ENCODE peak calls at places on chromosome 22, in four cellular contexts. X is A549, B is psoas muscle, D is fibroblast of lung. A is an unnamed sample.

GRCh38 chr22:42680648-42681047 is 31.5 kb upstream of the CYB5R3 start:
- DNase-seq in X (peak; percentile 64), B (peak; percentile 50), D (peak; percentile 94), A (no peak)

GRCh38 chr22:22168190-22168940 is 76.2 kb upstream of the VPREB1 start:
- DNase-seq in X (peak; percentile 11), B (no peak), D (peak; percentile 37), A (no peak)

GRCh38 chr22:36350751-36351594 is 36.8 kb downstream of the MYH9 start:
- DNase-seq in X (peak; percentile 66), B (no peak), D (peak; percentile 86), A (no peak)

GRCh38 chr22:41915035-41915782 is at the start of gene SHISA8:
- DNase-seq in X (no peak), B (peak; percentile 56), D (peak; percentile 39), A (peak; percentile 39)

GRCh38 chr22:30606455-30607299 is at the start of gene TCN2:
- DNase-seq in X (peak; percentile 69), B (peak; percentile 66), D (peak; percentile 85), A (no peak)

GRCh38 chr22:22061085-22062077 is 78.8 kb upstream of the TOP3B start:
- DNase-seq in X (peak; percentile 6), B (peak; percentile 30), D (no peak), A (no peak)

GRCh38 chr22:38735465-38736256 is 20.1 kb downstream of the SUN2 start:
- DNase-seq in X (no peak), B (no peak), D (no peak), A (no peak)

GRCh38 chr22:40265783-40266182 is 80.5 kb upstream of the ADSL start:
- DNase-seq in X (no peak), B (no peak), D (no peak), A (no peak)

GRCh38 chr22:22486132-22486899 is 22.2 kb downstream of the ZNF280B start:
- DNase-seq in X (no peak), B (no peak), D (no peak), A (no peak)

GRCh38 chr22:47515384-47516125 is 753.1 kb downstream of the TBC1D22A start:
- DNase-seq in X (no peak), B (no peak), D (no peak), A (no peak)

GRCh38 chr22:37267128-37267587 is 15.2 kb upstream of the CYTH4 start:
- DNase-seq in X (peak; percentile 26), B (no peak), D (no peak), A (peak; percentile 74)

GRCh38 chr22:44917372-44918165 is 92.2 kb downstream of the PHF21B start:
- DNase-seq in X (no peak), B (no peak), D (no peak), A (no peak)

GRCh38 chr22:29307658-29308147 is 1.3 kb downstream of the GAS2L1 start:
- DNase-seq in X (no peak), B (no peak), D (peak; percentile 15), A (no peak)

GRCh38 chr22:47308886-47309285 is 546.4 kb downstream of the TBC1D22A start:
- DNase-seq in X (no peak), B (no peak), D (no peak), A (no peak)

GRCh38 chr22:44580176-44580575 is 82.1 kb upstream of the RTL6 start:
- DNase-seq in X (no peak), B (no peak), D (no peak), A (no peak)

GRCh38 chr22:25134028-25134427 is 65.6 kb upstream of the CRYBB3 start:
- DNase-seq in X (no peak), B (no peak), D (no peak), A (no peak)

DNA sequence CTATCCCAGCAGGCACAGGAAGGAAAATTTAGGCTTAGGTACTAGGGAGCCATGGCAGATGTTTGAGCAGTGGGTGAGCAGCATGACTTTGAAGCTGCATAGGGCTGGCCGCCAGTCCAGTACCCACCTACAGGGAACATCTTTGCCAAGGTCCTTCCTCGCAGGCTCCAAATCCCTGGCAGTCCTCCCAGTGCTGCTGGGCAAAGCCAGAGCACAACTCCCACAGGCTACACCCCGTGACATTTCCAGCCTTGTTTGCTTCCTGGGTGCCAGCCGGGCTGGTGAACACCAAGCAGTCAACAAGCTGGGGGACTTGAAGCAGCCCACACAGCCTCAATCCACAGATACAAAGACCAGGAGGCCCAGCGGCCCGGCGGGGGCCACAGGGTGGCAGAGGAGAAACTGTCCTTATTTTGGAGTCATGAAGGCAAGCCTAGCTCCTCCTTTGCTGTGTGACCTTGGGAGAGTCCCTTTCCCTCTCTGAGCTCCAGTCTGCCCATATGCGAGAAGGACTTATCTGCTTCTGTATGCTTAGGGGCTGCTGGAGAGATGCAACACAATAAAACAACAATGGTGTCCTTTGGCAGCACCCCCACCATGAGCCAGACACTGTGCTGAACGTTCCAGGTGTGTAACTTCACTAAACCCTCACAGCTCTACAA is 28.0 kb downstream of the TPST2 start:
- DNase-seq in X (no peak), B (peak; percentile 50), D (no peak), A (no peak)
- H3K27ac ChIP-seq in X (no peak overlapping the region), B (peak overlapping the region; percentile 90), D (no peak overlapping the region), A (no peak overlapping the region)

DNA sequence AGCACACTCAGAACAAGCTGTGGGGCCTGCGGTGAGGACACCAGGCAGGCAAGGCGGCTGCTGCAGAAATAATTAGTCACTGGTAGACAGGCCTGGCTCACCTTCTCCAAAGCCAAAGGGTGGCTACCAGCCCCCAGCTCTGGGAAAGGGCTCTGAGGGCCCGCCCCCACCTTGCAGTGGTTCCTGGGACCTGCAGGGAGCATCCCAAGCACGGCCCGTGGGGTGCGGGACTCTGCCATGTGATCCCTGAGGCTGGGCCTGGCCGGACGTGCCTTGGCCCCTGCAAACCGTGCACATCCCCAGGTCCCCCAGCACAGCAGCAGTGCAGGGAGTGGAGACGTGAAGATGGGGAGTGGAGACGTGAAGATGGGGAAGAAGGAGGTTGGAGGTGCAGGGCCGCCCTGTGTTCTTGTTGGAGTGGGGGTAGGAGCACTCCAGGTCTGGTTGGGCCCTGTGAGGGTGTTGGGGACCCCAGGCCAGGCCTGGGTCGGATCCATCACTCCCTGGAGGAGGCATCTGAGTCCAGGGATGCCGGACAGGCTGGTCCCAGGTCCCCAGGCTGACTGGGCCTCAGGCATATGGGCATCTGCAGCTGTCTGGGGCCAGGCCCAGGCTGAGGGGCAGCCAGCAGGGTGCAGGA is 41.9 kb downstream of the RTN4R start:
- DNase-seq in X (no peak), B (no peak), D (no peak), A (no peak)
- TF ChIP-seq CTCF in X (no peak), B (no peak), D (no peak), A (no peak)

GRCh38 chr22:33562484-33562883 is 357.8 kb downstream of the LARGE1 start:
- DNase-seq in X (no peak), B (no peak), D (no peak), A (no peak)

GRCh38 chr22:33563568-33563967 is 356.7 kb downstream of the LARGE1 start:
- DNase-seq in X (no peak), B (no peak), D (no peak), A (no peak)

GRCh38 chr22:33568934-33569496 is 351.3 kb downstream of the LARGE1 start:
- DNase-seq in X (no peak), B (no peak), D (no peak), A (no peak)

GRCh38 chr22:33564683-33565082 is 355.6 kb downstream of the LARGE1 start:
- DNase-seq in X (no peak), B (no peak), D (no peak), A (no peak)

GRCh38 chr22:33565580-33565995 is 354.7 kb downstream of the LARGE1 start:
- DNase-seq in X (no peak), B (no peak), D (no peak), A (no peak)
- H3K27ac ChIP-seq in X (no peak overlapping the region), B (no peak overlapping the region), D (no peak overlapping the region), A (no peak overlapping the region)

DNA sequence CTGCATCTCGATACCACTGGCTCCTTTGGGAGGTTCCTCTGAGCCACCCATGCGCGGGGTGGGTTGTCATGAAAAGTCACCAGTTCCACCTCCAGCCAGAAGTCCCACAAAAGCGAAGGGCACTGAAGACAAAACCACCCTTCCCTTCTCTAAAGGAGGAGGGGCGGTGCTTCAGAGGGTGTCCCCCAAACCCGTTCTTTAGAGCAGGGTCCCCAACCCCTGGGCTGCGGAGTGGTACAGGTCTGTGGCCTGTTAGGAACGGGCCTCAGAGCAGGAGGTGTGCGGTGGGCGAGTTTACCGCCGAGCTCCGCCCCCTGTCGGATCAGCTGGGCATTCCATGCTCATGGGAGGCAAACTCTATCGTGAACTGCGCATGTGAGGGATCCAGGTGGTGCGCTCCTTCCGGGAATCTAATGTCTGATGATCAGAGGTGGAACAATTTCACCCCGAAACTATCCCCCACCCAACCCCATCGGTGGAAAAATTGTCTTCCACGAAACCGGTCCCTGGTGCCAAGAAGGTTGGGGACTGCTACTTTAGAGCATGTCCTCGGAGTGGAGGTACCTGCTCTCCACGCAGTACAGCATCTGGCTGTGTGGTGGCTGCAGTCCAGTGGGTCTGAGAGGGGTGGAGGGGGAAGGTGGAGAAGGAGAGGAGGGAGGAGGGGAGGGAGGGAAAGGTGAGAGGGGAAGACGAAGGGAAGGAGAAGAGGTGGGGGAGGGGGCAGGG is 72.9 kb upstream of the SEPTIN5 start:
- DNase-seq in X (peak; percentile 36), B (no peak), D (no peak), A (no peak)
- TF ChIP-seq CTCF in X (peak; percentile 24), B (peak; percentile 10), D (peak; percentile 28), A (no peak)

GRCh38 chr22:46147061-46147460 is 3.3 kb upstream of the PPARA start:
- DNase-seq in X (no peak), B (no peak), D (no peak), A (no peak)
- H3K27ac ChIP-seq in X (no peak overlapping the region), B (peak overlapping the region; percentile 41), D (no peak overlapping the region), A (no peak overlapping the region)

GRCh38 chr22:35149149-35149548 is 83.2 kb downstream of the ISX start:
- DNase-seq in X (no peak), B (no peak), D (no peak), A (no peak)

GRCh38 chr22:35152316-35152715 is 86.4 kb downstream of the ISX start:
- DNase-seq in X (no peak), B (no peak), D (no peak), A (no peak)

GRCh38 chr22:35148381-35148780 is 82.4 kb downstream of the ISX start:
- DNase-seq in X (no peak), B (no peak), D (no peak), A (no peak)

GRCh38 chr22:35154937-35155387 is 89.0 kb downstream of the ISX start:
- DNase-seq in X (peak; percentile 20), B (peak; percentile 35), D (peak; percentile 36), A (no peak)

DNA sequence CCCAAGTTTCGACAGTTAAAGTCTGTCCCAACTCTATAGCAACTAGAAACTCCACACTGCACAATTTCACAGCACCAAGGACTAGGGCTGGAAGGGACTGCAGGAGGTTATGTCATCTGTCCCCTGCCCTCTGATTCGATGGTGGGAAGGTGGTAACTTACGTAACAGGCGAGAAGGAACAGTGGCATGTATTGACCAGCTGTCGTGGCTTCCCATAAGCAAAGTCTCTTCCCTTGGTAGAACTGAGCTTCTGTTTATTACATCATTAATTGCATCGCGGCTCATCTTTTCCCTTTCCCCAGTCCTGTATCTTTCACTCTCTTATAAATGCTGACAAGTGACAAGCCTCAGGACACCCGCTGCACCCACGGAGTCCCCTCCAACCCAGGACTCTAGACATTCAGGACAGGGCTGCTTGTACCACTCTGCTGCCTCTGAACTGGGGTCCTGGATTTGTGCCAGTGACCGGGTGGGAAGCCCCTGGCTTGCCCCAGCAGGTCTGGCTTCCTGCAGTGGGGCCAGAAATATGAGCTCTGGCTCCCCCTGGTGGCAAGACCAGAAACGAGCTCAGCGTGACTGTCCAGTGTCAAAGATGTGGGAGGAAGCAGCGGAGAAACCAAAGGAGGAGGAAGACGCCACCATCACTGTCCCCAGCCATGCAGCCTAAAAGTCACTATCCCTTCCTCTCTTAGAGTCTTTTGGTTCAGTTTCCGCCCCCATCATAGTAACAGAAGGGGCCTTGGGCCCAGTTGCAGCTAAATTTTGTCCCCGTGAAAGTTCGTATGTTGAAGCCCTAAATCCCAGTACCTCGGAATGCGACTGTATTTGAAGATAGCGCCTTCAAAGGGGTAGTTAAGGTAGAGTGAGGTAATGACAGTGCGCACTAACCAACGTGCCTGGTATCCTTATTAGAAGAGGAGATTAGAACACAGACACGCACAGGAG is 84.5 kb downstream of the ISX start:
- DNase-seq in X (peak; percentile 13), B (peak; percentile 37), D (peak; percentile 10), A (peak; percentile 19)
- TF ChIP-seq CTCF in X (peak; percentile 41), B (peak; percentile 49), D (peak; percentile 74), A (peak; percentile 71)